ENCODE peak calls at places on chromosomes 7 and 10, in six cellular contexts. L is RWPE1, J is AG09309, S is heart left ventricle, B is endothelial cell, E is Caco-2. T is an unnamed sample.

GRCh38 chr7:74502216-74502891 is 48.6 kb downstream of the GTF2IRD1 start:
- DNase-seq in L (no peak), J (no peak), S (peak), B (no peak), E (no peak), T (no peak)

GRCh38 chr7:100887186-100887954 is 2.1 kb downstream of the UFSP1 start:
- DNase-seq in L (no peak), J (no peak), S (no peak), B (no peak), E (no peak), T (no peak)

GRCh38 chr7:100895701-100895955 is at the start of gene ACHE:
- DNase-seq in L (no peak), J (no peak), S (no peak), B (no peak), E (no peak), T (no peak)

GRCh38 chr7:157073949-157074624 is 63.6 kb upstream of the MNX1 start:
- DNase-seq in L (no peak), J (no peak), S (no peak), B (no peak), E (no peak), T (no peak)

GRCh38 chr10:70584941-70585544 is 17.5 kb downstream of the PRF1 start:
- DNase-seq in L (no peak), J (no peak), S (peak), B (peak), E (peak), T (no peak)

GRCh38 chr10:77283326-77283725 is 354.3 kb downstream of the KCNMA1 start:
- DNase-seq in L (no peak), J (no peak), S (no peak), B (no peak), E (peak), T (no peak)

GRCh38 chr10:114252097-114252496 is 13.0 kb downstream of the VWA2 start:
- DNase-seq in L (no peak), J (no peak), S (no peak), B (no peak), E (no peak), T (no peak)

GRCh38 chr7:40324889-40325288 is 190.1 kb downstream of the SUGCT start:
- DNase-seq in L (no peak), J (no peak), S (no peak), B (no peak), E (no peak), T (no peak)

GRCh38 chr10:63197304-63198092 is 64.4 kb downstream of the NRBF2 start:
- DNase-seq in L (no peak), J (peak), S (no peak), B (no peak), E (no peak), T (peak)

GRCh38 chr7:38428040-38428439 is 154.6 kb upstream of the TARP start:
- DNase-seq in L (no peak), J (peak), S (no peak), B (no peak), E (no peak), T (no peak)

GRCh38 chr7:21030237-21030636 is 243.6 kb upstream of the SP8 start:
- DNase-seq in L (no peak), J (no peak), S (no peak), B (no peak), E (no peak), T (no peak)

GRCh38 chr10:93468532-93469213 is 13.5 kb downstream of the MYOF start:
- DNase-seq in L (peak), J (no peak), S (no peak), B (no peak), E (no peak), T (peak)

GRCh38 chr7:155862516-155863257 is 50.4 kb upstream of the SHH start:
- DNase-seq in L (no peak), J (no peak), S (no peak), B (no peak), E (peak), T (no peak)

GRCh38 chr10:100148353-100149211 is 37.2 kb downstream of the ERLIN1 start:
- DNase-seq in L (peak), J (peak), S (no peak), B (no peak), E (no peak), T (no peak)

GRCh38 chr7:45259966-45260646 is 102.5 kb downstream of the RAMP3 start:
- DNase-seq in L (peak), J (no peak), S (peak), B (peak), E (no peak), T (no peak)

GRCh38 chr7:132044247-132044646 is 487.8 kb upstream of the PODXL start:
- DNase-seq in L (no peak), J (no peak), S (no peak), B (no peak), E (no peak), T (no peak)

GRCh38 chr7:132045481-132045980 is 489.1 kb upstream of the PODXL start:
- DNase-seq in L (no peak), J (no peak), S (no peak), B (no peak), E (no peak), T (no peak)

GRCh38 chr7:132053871-132054270 is 497.4 kb upstream of the PODXL start:
- DNase-seq in L (no peak), J (no peak), S (no peak), B (no peak), E (no peak), T (no peak)

GRCh38 chr7:132045002-132045401 is 488.6 kb upstream of the PODXL start:
- DNase-seq in L (no peak), J (no peak), S (no peak), B (no peak), E (no peak), T (no peak)

DNA sequence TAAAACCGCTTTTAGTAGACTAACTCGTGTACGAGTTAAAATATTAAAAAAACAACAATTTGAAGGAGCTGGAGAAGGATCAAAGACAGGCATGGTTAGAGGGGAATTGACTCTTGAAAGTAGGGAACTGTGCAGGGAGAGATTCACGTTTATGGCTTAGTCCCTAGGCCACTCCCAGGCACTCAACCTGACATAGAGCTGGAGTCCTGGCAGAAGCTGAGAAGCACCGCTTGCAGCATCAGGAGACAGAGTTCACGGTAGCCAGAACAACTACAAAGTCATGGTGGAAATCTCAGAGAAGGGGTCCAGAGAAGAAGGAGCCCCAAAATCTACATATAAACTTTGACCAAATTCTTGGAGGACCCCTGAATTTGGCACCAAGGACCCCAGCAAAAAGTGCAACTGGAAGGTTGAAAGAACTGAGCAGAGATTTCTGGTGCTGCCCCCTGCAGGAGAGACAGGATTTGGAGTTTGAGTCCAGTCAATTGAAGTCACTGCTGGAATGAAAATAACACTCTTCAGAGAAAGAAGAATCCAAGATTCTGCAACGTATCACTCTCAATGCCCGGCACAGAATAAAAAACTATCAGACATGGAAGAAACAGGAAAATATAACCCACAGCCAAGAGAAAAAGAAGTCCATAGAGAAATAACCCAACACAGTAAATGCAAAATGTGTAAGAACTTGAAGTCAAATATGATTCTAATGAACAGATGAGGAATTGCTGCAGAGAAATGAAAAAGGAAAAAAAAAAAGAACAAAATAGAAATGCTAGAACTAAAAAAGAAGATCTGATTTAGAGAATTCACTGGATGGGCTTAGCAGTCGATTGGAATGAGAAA is 493.3 kb upstream of the PODXL start:
- DNase-seq in L (no peak), J (no peak), S (no peak), B (peak), E (no peak), T (no peak)
- TF ChIP-seq CTCF in L (peak), J (peak), S (peak), B (peak), E (peak), T (peak)

DNA sequence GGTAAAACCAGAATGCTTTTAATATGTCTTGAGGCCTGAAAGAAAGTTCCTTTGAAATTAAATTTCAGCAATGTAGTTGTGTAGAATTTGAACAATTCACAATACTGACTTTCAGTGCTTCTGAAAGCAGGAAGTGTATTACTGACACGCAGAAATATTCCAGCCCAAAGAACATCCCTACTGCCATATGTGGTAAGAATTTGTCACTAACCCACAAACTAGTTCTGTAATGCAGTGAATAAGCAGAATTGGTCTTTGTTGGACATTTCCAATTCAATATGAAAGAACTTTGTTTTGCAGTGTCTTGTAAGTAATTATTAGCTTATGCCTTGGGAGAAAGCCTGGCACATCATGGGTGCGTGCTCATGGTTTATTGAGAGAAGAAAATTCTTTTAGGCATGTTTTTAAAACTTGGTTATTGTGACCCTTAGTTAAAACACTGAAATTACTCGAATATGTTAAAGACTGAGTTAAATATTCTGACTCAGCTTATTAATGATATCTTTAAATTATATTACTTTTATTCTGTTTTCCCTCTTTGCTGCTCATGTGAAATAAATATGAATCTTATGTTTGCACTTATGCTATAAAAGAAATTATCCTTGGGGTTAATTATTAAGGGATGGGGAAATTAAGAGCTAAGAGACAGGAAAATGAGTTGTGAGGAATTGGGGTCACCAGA is 33.4 kb downstream of the PTPN12 start:
- DNase-seq in L (no peak), J (peak), S (no peak), B (no peak), E (no peak), T (peak)
- TF ChIP-seq CTCF in L (no peak), J (peak), S (no peak), B (no peak), E (no peak), T (no peak)

DNA sequence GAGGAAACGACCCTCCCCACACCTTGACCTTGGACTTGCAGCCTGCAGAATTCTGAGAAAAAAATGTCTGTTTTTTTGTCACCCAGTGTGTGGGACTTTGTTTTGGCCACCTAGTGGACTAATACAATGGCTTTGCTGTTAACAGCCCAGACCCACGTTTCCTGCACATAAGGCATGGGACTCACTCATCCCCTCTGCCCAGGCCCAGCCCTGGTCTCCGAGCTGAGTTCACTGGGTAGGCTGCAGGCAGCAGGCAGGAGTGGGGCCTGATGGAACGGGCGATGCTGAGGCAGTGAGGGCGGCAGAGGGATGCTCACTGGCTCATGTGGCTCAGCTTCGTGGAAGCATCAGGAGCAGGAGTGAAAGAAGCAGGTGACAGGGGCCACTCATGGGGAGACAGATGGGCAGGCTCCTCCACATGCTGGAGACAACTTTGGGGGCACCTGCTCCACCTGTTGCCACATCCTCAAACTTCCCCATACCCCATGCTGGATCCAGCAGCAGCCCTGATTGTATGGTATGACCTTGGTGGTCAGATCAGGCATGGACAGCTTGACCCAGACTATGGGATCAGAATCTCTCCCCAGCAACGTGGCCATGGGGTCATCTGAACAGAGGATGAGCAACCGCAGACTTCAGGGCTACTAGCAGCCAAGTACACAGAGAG is 65.8 kb upstream of the ANTXRL start:
- DNase-seq in L (no peak), J (no peak), S (no peak), B (no peak), E (peak), T (no peak)
- TF ChIP-seq CTCF in L (no peak), J (peak), S (no peak), B (peak), E (peak), T (no peak)

DNA sequence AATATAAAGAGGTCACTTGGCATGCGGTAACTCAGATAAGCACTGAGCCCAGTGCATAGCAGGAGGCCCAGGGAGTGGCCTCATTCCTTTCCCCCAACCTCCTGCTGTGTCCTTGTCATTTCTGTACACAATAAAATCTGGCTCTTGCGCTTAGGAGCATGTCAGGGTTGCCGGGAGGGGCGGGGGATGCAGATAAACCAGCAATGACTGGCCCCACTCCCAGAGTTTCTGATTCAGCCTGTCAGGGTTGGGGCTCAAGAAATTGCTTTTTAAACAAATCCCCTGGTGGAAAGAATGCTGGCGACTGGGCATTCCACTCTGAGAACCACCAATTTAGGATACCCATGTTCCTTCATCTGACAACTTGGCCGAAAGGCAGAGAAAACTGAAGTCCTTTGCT is 376.5 kb downstream of the TCERG1L start:
- DNase-seq in L (no peak), J (no peak), S (no peak), B (no peak), E (no peak), T (no peak)
- TF ChIP-seq CTCF in L (no peak), J (no peak), S (no peak), B (no peak), E (no peak), T (no peak)

T was measured in AG09319.